ENCODE peak calls at places on chromosomes 2 and 18, in ten cellular contexts. One of them, this sample, is unnamed.

GRCh38 chr2:40113997-40114396 is 334.9 kb upstream of the THUMPD2 start:
- DNase-seq in fibroblast of pulmonary artery: no peak
- DNase-seq in germinal center: no peak
- DNase-seq in astrocyte of the spinal cord: no peak
- DNase-seq in RWPE2: no peak
- DNase-seq in stimulated activated CD4-positive, alpha-beta T cell treated with anti-CD3 and anti-CD28 coated beads, Interleukin-1b, Interleukin-23, amount 100 ng/mL, for 1 hour: no peak
- DNase-seq in amniotic epithelial cell: no peak
- DNase-seq in AG10803: no peak
- DNase-seq in fibroblast of the aortic adventitia: no peak
- DNase-seq in CD4-positive, alpha-beta memory T cell: no peak
- DNase-seq in this sample: no peak

GRCh38 chr2:163794635-163795034 is 58.8 kb upstream of the FIGN start:
- DNase-seq in fibroblast of pulmonary artery: peak; percentile 53
- DNase-seq in germinal center: no peak
- DNase-seq in astrocyte of the spinal cord: no peak
- DNase-seq in RWPE2: no peak
- DNase-seq in stimulated activated CD4-positive, alpha-beta T cell treated with anti-CD3 and anti-CD28 coated beads, Interleukin-1b, Interleukin-23, amount 100 ng/mL, for 1 hour: no peak
- DNase-seq in amniotic epithelial cell: no peak
- DNase-seq in AG10803: peak; percentile 5
- DNase-seq in fibroblast of the aortic adventitia: peak; percentile 55
- DNase-seq in CD4-positive, alpha-beta memory T cell: no peak
- DNase-seq in this sample: no peak

GRCh38 chr2:55096586-55096985 is 46.3 kb upstream of the RTN4 start:
- DNase-seq in fibroblast of pulmonary artery: no peak
- DNase-seq in germinal center: no peak
- DNase-seq in astrocyte of the spinal cord: no peak
- DNase-seq in RWPE2: no peak
- DNase-seq in stimulated activated CD4-positive, alpha-beta T cell treated with anti-CD3 and anti-CD28 coated beads, Interleukin-1b, Interleukin-23, amount 100 ng/mL, for 1 hour: no peak
- DNase-seq in amniotic epithelial cell: no peak
- DNase-seq in AG10803: no peak
- DNase-seq in fibroblast of the aortic adventitia: no peak
- DNase-seq in CD4-positive, alpha-beta memory T cell: no peak
- DNase-seq in this sample: no peak

GRCh38 chr2:215775106-215775505 is 238.2 kb downstream of the MREG start:
- DNase-seq in fibroblast of pulmonary artery: no peak
- DNase-seq in germinal center: no peak
- DNase-seq in astrocyte of the spinal cord: no peak
- DNase-seq in RWPE2: no peak
- DNase-seq in stimulated activated CD4-positive, alpha-beta T cell treated with anti-CD3 and anti-CD28 coated beads, Interleukin-1b, Interleukin-23, amount 100 ng/mL, for 1 hour: no peak
- DNase-seq in amniotic epithelial cell: peak; percentile 71
- DNase-seq in AG10803: peak; percentile 74
- DNase-seq in fibroblast of the aortic adventitia: no peak
- DNase-seq in CD4-positive, alpha-beta memory T cell: no peak
- DNase-seq in this sample: no peak

GRCh38 chr18:43893001-43893637 is 615.8 kb upstream of the SYT4 start:
- DNase-seq in fibroblast of pulmonary artery: peak; percentile 61
- DNase-seq in germinal center: no peak
- DNase-seq in astrocyte of the spinal cord: peak; percentile 95
- DNase-seq in RWPE2: no peak
- DNase-seq in stimulated activated CD4-positive, alpha-beta T cell treated with anti-CD3 and anti-CD28 coated beads, Interleukin-1b, Interleukin-23, amount 100 ng/mL, for 1 hour: no peak
- DNase-seq in amniotic epithelial cell: peak; percentile 77
- DNase-seq in AG10803: peak; percentile 73
- DNase-seq in fibroblast of the aortic adventitia: peak; percentile 96
- DNase-seq in CD4-positive, alpha-beta memory T cell: no peak
- DNase-seq in this sample: peak; percentile 73

GRCh38 chr18:37524546-37525301 is 40.9 kb downstream of the CELF4 start:
- DNase-seq in fibroblast of pulmonary artery: no peak
- DNase-seq in germinal center: no peak
- DNase-seq in astrocyte of the spinal cord: no peak
- DNase-seq in RWPE2: no peak
- DNase-seq in stimulated activated CD4-positive, alpha-beta T cell treated with anti-CD3 and anti-CD28 coated beads, Interleukin-1b, Interleukin-23, amount 100 ng/mL, for 1 hour: no peak
- DNase-seq in amniotic epithelial cell: no peak
- DNase-seq in AG10803: no peak
- DNase-seq in fibroblast of the aortic adventitia: no peak
- DNase-seq in CD4-positive, alpha-beta memory T cell: no peak
- DNase-seq in this sample: peak; percentile 62

GRCh38 chr2:234411793-234412192 is 85.1 kb downstream of the ARL4C start:
- DNase-seq in fibroblast of pulmonary artery: no peak
- DNase-seq in germinal center: no peak
- DNase-seq in astrocyte of the spinal cord: no peak
- DNase-seq in RWPE2: no peak
- DNase-seq in stimulated activated CD4-positive, alpha-beta T cell treated with anti-CD3 and anti-CD28 coated beads, Interleukin-1b, Interleukin-23, amount 100 ng/mL, for 1 hour: no peak
- DNase-seq in amniotic epithelial cell: no peak
- DNase-seq in AG10803: no peak
- DNase-seq in fibroblast of the aortic adventitia: no peak
- DNase-seq in CD4-positive, alpha-beta memory T cell: no peak
- DNase-seq in this sample: no peak

GRCh38 chr2:121149384-121149783 is 135.6 kb downstream of the TFCP2L1 start:
- DNase-seq in fibroblast of pulmonary artery: no peak
- DNase-seq in germinal center: no peak
- DNase-seq in astrocyte of the spinal cord: no peak
- DNase-seq in RWPE2: no peak
- DNase-seq in stimulated activated CD4-positive, alpha-beta T cell treated with anti-CD3 and anti-CD28 coated beads, Interleukin-1b, Interleukin-23, amount 100 ng/mL, for 1 hour: no peak
- DNase-seq in amniotic epithelial cell: no peak
- DNase-seq in AG10803: no peak
- DNase-seq in fibroblast of the aortic adventitia: no peak
- DNase-seq in CD4-positive, alpha-beta memory T cell: no peak
- DNase-seq in this sample: no peak

GRCh38 chr2:98297817-98298684 is 48.2 kb upstream of the CNGA3 start:
- DNase-seq in fibroblast of pulmonary artery: no peak
- DNase-seq in germinal center: no peak
- DNase-seq in astrocyte of the spinal cord: no peak
- DNase-seq in RWPE2: no peak
- DNase-seq in stimulated activated CD4-positive, alpha-beta T cell treated with anti-CD3 and anti-CD28 coated beads, Interleukin-1b, Interleukin-23, amount 100 ng/mL, for 1 hour: no peak
- DNase-seq in amniotic epithelial cell: no peak
- DNase-seq in AG10803: no peak
- DNase-seq in fibroblast of the aortic adventitia: no peak
- DNase-seq in CD4-positive, alpha-beta memory T cell: no peak
- DNase-seq in this sample: no peak

GRCh38 chr2:74944987-74945782 is 13.3 kb upstream of the POLE4 start:
- DNase-seq in fibroblast of pulmonary artery: peak; percentile 38
- DNase-seq in germinal center: peak; percentile 21
- DNase-seq in astrocyte of the spinal cord: peak; percentile 29
- DNase-seq in RWPE2: no peak
- DNase-seq in stimulated activated CD4-positive, alpha-beta T cell treated with anti-CD3 and anti-CD28 coated beads, Interleukin-1b, Interleukin-23, amount 100 ng/mL, for 1 hour: no peak
- DNase-seq in amniotic epithelial cell: peak; percentile 67
- DNase-seq in AG10803: peak; percentile 11
- DNase-seq in fibroblast of the aortic adventitia: peak; percentile 40
- DNase-seq in CD4-positive, alpha-beta memory T cell: no peak
- DNase-seq in this sample: no peak

GRCh38 chr2:239064891-239065290 is 217.0 kb downstream of the TWIST2 start:
- DNase-seq in fibroblast of pulmonary artery: no peak
- DNase-seq in germinal center: no peak
- DNase-seq in astrocyte of the spinal cord: no peak
- DNase-seq in RWPE2: no peak
- DNase-seq in stimulated activated CD4-positive, alpha-beta T cell treated with anti-CD3 and anti-CD28 coated beads, Interleukin-1b, Interleukin-23, amount 100 ng/mL, for 1 hour: no peak
- DNase-seq in amniotic epithelial cell: no peak
- DNase-seq in AG10803: no peak
- DNase-seq in fibroblast of the aortic adventitia: no peak
- DNase-seq in CD4-positive, alpha-beta memory T cell: no peak
- DNase-seq in this sample: no peak

GRCh38 chr18:59649575-59649974 is 47.6 kb downstream of the CCBE1 start:
- DNase-seq in fibroblast of pulmonary artery: no peak
- DNase-seq in germinal center: no peak
- DNase-seq in astrocyte of the spinal cord: no peak
- DNase-seq in RWPE2: no peak
- DNase-seq in stimulated activated CD4-positive, alpha-beta T cell treated with anti-CD3 and anti-CD28 coated beads, Interleukin-1b, Interleukin-23, amount 100 ng/mL, for 1 hour: no peak
- DNase-seq in amniotic epithelial cell: no peak
- DNase-seq in AG10803: no peak
- DNase-seq in fibroblast of the aortic adventitia: no peak
- DNase-seq in CD4-positive, alpha-beta memory T cell: no peak
- DNase-seq in this sample: peak; percentile 80

GRCh38 chr2:7825591-7826312 is 856.1 kb upstream of the ID2 start:
- DNase-seq in fibroblast of pulmonary artery: peak; percentile 38
- DNase-seq in germinal center: no peak
- DNase-seq in astrocyte of the spinal cord: peak; percentile 97
- DNase-seq in RWPE2: peak; percentile 69
- DNase-seq in stimulated activated CD4-positive, alpha-beta T cell treated with anti-CD3 and anti-CD28 coated beads, Interleukin-1b, Interleukin-23, amount 100 ng/mL, for 1 hour: no peak
- DNase-seq in amniotic epithelial cell: peak; percentile 80
- DNase-seq in AG10803: peak; percentile 50
- DNase-seq in fibroblast of the aortic adventitia: peak; percentile 44
- DNase-seq in CD4-positive, alpha-beta memory T cell: no peak
- DNase-seq in this sample: no peak

GRCh38 chr2:68653538-68653982 is 10.2 kb downstream of the PROKR1 start:
- DNase-seq in fibroblast of pulmonary artery: peak; percentile 95
- DNase-seq in germinal center: no peak
- DNase-seq in astrocyte of the spinal cord: peak; percentile 87
- DNase-seq in RWPE2: no peak
- DNase-seq in stimulated activated CD4-positive, alpha-beta T cell treated with anti-CD3 and anti-CD28 coated beads, Interleukin-1b, Interleukin-23, amount 100 ng/mL, for 1 hour: no peak
- DNase-seq in amniotic epithelial cell: peak; percentile 73
- DNase-seq in AG10803: no peak
- DNase-seq in fibroblast of the aortic adventitia: peak; percentile 79
- DNase-seq in CD4-positive, alpha-beta memory T cell: peak; percentile 1
- DNase-seq in this sample: peak; percentile 61

GRCh38 chr18:49052891-49053644 is 102.3 kb upstream of the SMAD7 start:
- DNase-seq in fibroblast of pulmonary artery: peak; percentile 88
- DNase-seq in germinal center: peak; percentile 10
- DNase-seq in astrocyte of the spinal cord: peak; percentile 97
- DNase-seq in RWPE2: no peak
- DNase-seq in stimulated activated CD4-positive, alpha-beta T cell treated with anti-CD3 and anti-CD28 coated beads, Interleukin-1b, Interleukin-23, amount 100 ng/mL, for 1 hour: no peak
- DNase-seq in amniotic epithelial cell: peak; percentile 86
- DNase-seq in AG10803: peak; percentile 96
- DNase-seq in fibroblast of the aortic adventitia: peak; percentile 95
- DNase-seq in CD4-positive, alpha-beta memory T cell: peak; percentile 24
- DNase-seq in this sample: no peak

GRCh38 chr2:33322099-33322498 is 154.3 kb upstream of the RASGRP3 start:
- DNase-seq in fibroblast of pulmonary artery: peak; percentile 55
- DNase-seq in germinal center: no peak
- DNase-seq in astrocyte of the spinal cord: peak; percentile 35
- DNase-seq in RWPE2: no peak
- DNase-seq in stimulated activated CD4-positive, alpha-beta T cell treated with anti-CD3 and anti-CD28 coated beads, Interleukin-1b, Interleukin-23, amount 100 ng/mL, for 1 hour: no peak
- DNase-seq in amniotic epithelial cell: peak; percentile 72
- DNase-seq in AG10803: peak; percentile 78
- DNase-seq in fibroblast of the aortic adventitia: peak; percentile 83
- DNase-seq in CD4-positive, alpha-beta memory T cell: no peak
- DNase-seq in this sample: peak; percentile 39

GRCh38 chr18:59672125-59672769 is 25.0 kb downstream of the CCBE1 start:
- DNase-seq in fibroblast of pulmonary artery: no peak
- DNase-seq in germinal center: no peak
- DNase-seq in astrocyte of the spinal cord: peak; percentile 53
- DNase-seq in RWPE2: no peak
- DNase-seq in stimulated activated CD4-positive, alpha-beta T cell treated with anti-CD3 and anti-CD28 coated beads, Interleukin-1b, Interleukin-23, amount 100 ng/mL, for 1 hour: no peak
- DNase-seq in amniotic epithelial cell: peak; percentile 68
- DNase-seq in AG10803: peak; percentile 89
- DNase-seq in fibroblast of the aortic adventitia: peak; percentile 68
- DNase-seq in CD4-positive, alpha-beta memory T cell: no peak
- DNase-seq in this sample: peak; percentile 75

GRCh38 chr18:23523429-23524212 is 20.3 kb downstream of the RMC1 start:
- DNase-seq in fibroblast of pulmonary artery: no peak
- DNase-seq in germinal center: no peak
- DNase-seq in astrocyte of the spinal cord: peak; percentile 63
- DNase-seq in RWPE2: no peak
- DNase-seq in stimulated activated CD4-positive, alpha-beta T cell treated with anti-CD3 and anti-CD28 coated beads, Interleukin-1b, Interleukin-23, amount 100 ng/mL, for 1 hour: no peak
- DNase-seq in amniotic epithelial cell: peak; percentile 26
- DNase-seq in AG10803: peak; percentile 76
- DNase-seq in fibroblast of the aortic adventitia: no peak
- DNase-seq in CD4-positive, alpha-beta memory T cell: no peak
- DNase-seq in this sample: no peak

GRCh38 chr2:219446101-219446504 is 11.5 kb downstream of the SPEG start:
- DNase-seq in fibroblast of pulmonary artery: peak; percentile 72
- DNase-seq in germinal center: no peak
- DNase-seq in astrocyte of the spinal cord: peak; percentile 73
- DNase-seq in RWPE2: peak; percentile 33
- DNase-seq in stimulated activated CD4-positive, alpha-beta T cell treated with anti-CD3 and anti-CD28 coated beads, Interleukin-1b, Interleukin-23, amount 100 ng/mL, for 1 hour: no peak
- DNase-seq in amniotic epithelial cell: peak; percentile 87
- DNase-seq in AG10803: peak; percentile 71
- DNase-seq in fibroblast of the aortic adventitia: peak; percentile 69
- DNase-seq in CD4-positive, alpha-beta memory T cell: no peak
- DNase-seq in this sample: peak; percentile 71

GRCh38 chr2:241636983-241637232 is at the start of gene THAP4:
- DNase-seq in fibroblast of pulmonary artery: no peak
- DNase-seq in germinal center: peak; percentile 80
- DNase-seq in astrocyte of the spinal cord: no peak
- DNase-seq in RWPE2: no peak
- DNase-seq in stimulated activated CD4-positive, alpha-beta T cell treated with anti-CD3 and anti-CD28 coated beads, Interleukin-1b, Interleukin-23, amount 100 ng/mL, for 1 hour: no peak
- DNase-seq in amniotic epithelial cell: peak; percentile 74
- DNase-seq in AG10803: peak; percentile 82
- DNase-seq in fibroblast of the aortic adventitia: no peak
- DNase-seq in CD4-positive, alpha-beta memory T cell: no peak
- DNase-seq in this sample: peak; percentile 94

GRCh38 chr18:63951302-63951705 is 2.2 kb downstream of the HMSD start:
- DNase-seq in fibroblast of pulmonary artery: no peak
- DNase-seq in germinal center: no peak
- DNase-seq in astrocyte of the spinal cord: peak; percentile 59
- DNase-seq in RWPE2: no peak
- DNase-seq in stimulated activated CD4-positive, alpha-beta T cell treated with anti-CD3 and anti-CD28 coated beads, Interleukin-1b, Interleukin-23, amount 100 ng/mL, for 1 hour: no peak
- DNase-seq in amniotic epithelial cell: peak; percentile 56
- DNase-seq in AG10803: peak; percentile 23
- DNase-seq in fibroblast of the aortic adventitia: no peak
- DNase-seq in CD4-positive, alpha-beta memory T cell: no peak
- DNase-seq in this sample: no peak

GRCh38 chr2:121625953-121626352 is 23.3 kb downstream of the CLASP1 start:
- DNase-seq in fibroblast of pulmonary artery: no peak
- DNase-seq in germinal center: no peak
- DNase-seq in astrocyte of the spinal cord: no peak
- DNase-seq in RWPE2: no peak
- DNase-seq in stimulated activated CD4-positive, alpha-beta T cell treated with anti-CD3 and anti-CD28 coated beads, Interleukin-1b, Interleukin-23, amount 100 ng/mL, for 1 hour: no peak
- DNase-seq in amniotic epithelial cell: no peak
- DNase-seq in AG10803: no peak
- DNase-seq in fibroblast of the aortic adventitia: no peak
- DNase-seq in CD4-positive, alpha-beta memory T cell: no peak
- DNase-seq in this sample: no peak

GRCh38 chr2:238243496-238244076 is 3.7 kb upstream of the HES6 start:
- DNase-seq in fibroblast of pulmonary artery: no peak
- DNase-seq in germinal center: no peak
- DNase-seq in astrocyte of the spinal cord: no peak
- DNase-seq in RWPE2: peak; percentile 33
- DNase-seq in stimulated activated CD4-positive, alpha-beta T cell treated with anti-CD3 and anti-CD28 coated beads, Interleukin-1b, Interleukin-23, amount 100 ng/mL, for 1 hour: no peak
- DNase-seq in amniotic epithelial cell: no peak
- DNase-seq in AG10803: no peak
- DNase-seq in fibroblast of the aortic adventitia: no peak
- DNase-seq in CD4-positive, alpha-beta memory T cell: no peak
- DNase-seq in this sample: no peak

GRCh38 chr2:231662028-231662810 is 46.1 kb upstream of the PTMA start:
- DNase-seq in fibroblast of pulmonary artery: peak; percentile 98
- DNase-seq in germinal center: peak; percentile 95
- DNase-seq in astrocyte of the spinal cord: peak; percentile 97
- DNase-seq in RWPE2: peak; percentile 86
- DNase-seq in stimulated activated CD4-positive, alpha-beta T cell treated with anti-CD3 and anti-CD28 coated beads, Interleukin-1b, Interleukin-23, amount 100 ng/mL, for 1 hour: peak; percentile 92
- DNase-seq in amniotic epithelial cell: peak; percentile 96
- DNase-seq in AG10803: peak; percentile 96
- DNase-seq in fibroblast of the aortic adventitia: peak; percentile 97
- DNase-seq in CD4-positive, alpha-beta memory T cell: peak; percentile 99
- DNase-seq in this sample: peak; percentile 99

GRCh38 chr2:207095963-207096362 is 69.8 kb downstream of the KLF7 start:
- DNase-seq in fibroblast of pulmonary artery: no peak
- DNase-seq in germinal center: no peak
- DNase-seq in astrocyte of the spinal cord: no peak
- DNase-seq in RWPE2: no peak
- DNase-seq in stimulated activated CD4-positive, alpha-beta T cell treated with anti-CD3 and anti-CD28 coated beads, Interleukin-1b, Interleukin-23, amount 100 ng/mL, for 1 hour: no peak
- DNase-seq in amniotic epithelial cell: no peak
- DNase-seq in AG10803: no peak
- DNase-seq in fibroblast of the aortic adventitia: no peak
- DNase-seq in CD4-positive, alpha-beta memory T cell: no peak
- DNase-seq in this sample: no peak

GRCh38 chr2:173448938-173449471 is 94.3 kb downstream of the CDCA7 start:
- DNase-seq in fibroblast of pulmonary artery: peak; percentile 86
- DNase-seq in germinal center: peak; percentile 69
- DNase-seq in astrocyte of the spinal cord: peak; percentile 72
- DNase-seq in RWPE2: peak; percentile 83
- DNase-seq in stimulated activated CD4-positive, alpha-beta T cell treated with anti-CD3 and anti-CD28 coated beads, Interleukin-1b, Interleukin-23, amount 100 ng/mL, for 1 hour: peak; percentile 6
- DNase-seq in amniotic epithelial cell: peak; percentile 80
- DNase-seq in AG10803: peak; percentile 77
- DNase-seq in fibroblast of the aortic adventitia: peak; percentile 74
- DNase-seq in CD4-positive, alpha-beta memory T cell: peak; percentile 54
- DNase-seq in this sample: peak; percentile 95